ENCODE peak calls at places on chromosomes 5 and 9, in four cellular contexts. M, D, E and Z are unnamed samples. For H3K4me1, the result is how much of the 10 kb centered on the place peaks cover.

GRCh38 chr5:132761321-132762240 is 14.4 kb downstream of the CCNI2 start:
- DNase-seq in M (no peak), D (no peak), E (no peak), Z (peak)

GRCh38 chr5:140322751-140323731 is 20.1 kb upstream of the PFDN1 start:
- DNase-seq in M (no peak), D (no peak), E (no peak), Z (no peak)

GRCh38 chr5:149857499-149857898 is 87.1 kb downstream of the PDE6A start:
- DNase-seq in M (no peak), D (no peak), E (peak), Z (peak)

GRCh38 chr9:23571414-23572104 is 254.5 kb downstream of the ELAVL2 start:
- DNase-seq in M (no peak), D (no peak), E (no peak), Z (no peak)

GRCh38 chr9:75083188-75083976 is 4.6 kb downstream of the NMRK1 start:
- DNase-seq in M (peak), D (no peak), E (no peak), Z (peak)

GRCh38 chr9:136769710-136770191 is 5.4 kb upstream of the LCN15 start:
- DNase-seq in M (peak), D (peak), E (peak), Z (peak)

GRCh38 chr5:135135530-135136201 is 101.6 kb upstream of the PITX1 start:
- DNase-seq in M (no peak), D (no peak), E (no peak), Z (peak)

GRCh38 chr5:32443145-32443540 is 1.4 kb downstream of the ZFR start:
- DNase-seq in M (no peak), D (no peak), E (peak), Z (no peak)

GRCh38 chr5:104800440-104801048 is 1238.0 kb upstream of the NUDT12 start:
- DNase-seq in M (no peak), D (no peak), E (no peak), Z (no peak)

GRCh38 chr5:135271533-135272310 is 127.3 kb downstream of the MACROH2A1 start:
- DNase-seq in M (no peak), D (no peak), E (peak), Z (no peak)

GRCh38 chr5:107040907-107041306 is 629.8 kb downstream of the EFNA5 start:
- DNase-seq in M (no peak), D (no peak), E (no peak), Z (no peak)
- TF ChIP-seq EP300 in M (no peak), D (no peak), E (no peak), Z (no peak)

GRCh38 chr5:172694061-172694460 is 53.0 kb downstream of the NEURL1B start:
- DNase-seq in M (no peak), D (no peak), E (peak), Z (no peak)

GRCh38 chr5:172697123-172698121 is 56.4 kb downstream of the NEURL1B start:
- DNase-seq in M (peak), D (peak), E (peak), Z (peak)

GRCh38 chr5:172694541-172694940 is 53.5 kb downstream of the NEURL1B start:
- DNase-seq in M (no peak), D (no peak), E (no peak), Z (no peak)

GRCh38 chr5:172696171-172696849 is 55.2 kb downstream of the NEURL1B start:
- DNase-seq in M (no peak), D (no peak), E (no peak), Z (no peak)

GRCh38 chr5:172695431-172696054 is 54.5 kb downstream of the NEURL1B start:
- DNase-seq in M (no peak), D (no peak), E (no peak), Z (no peak)
- H3K4me1 ChIP-seq in M (under half), D (under half), E (under half), Z (under half)

GRCh38 chr5:115735108-115735998 is 81.1 kb downstream of the CDO1 start:
- DNase-seq in M (no peak), D (no peak), E (no peak), Z (no peak)

GRCh38 chr5:115733607-115734006 is 82.9 kb downstream of the CDO1 start:
- DNase-seq in M (no peak), D (no peak), E (no peak), Z (no peak)

GRCh38 chr5:115736690-115737005 is 79.8 kb downstream of the CDO1 start:
- DNase-seq in M (no peak), D (no peak), E (no peak), Z (no peak)

GRCh38 chr5:115737452-115737851 is 79.0 kb downstream of the CDO1 start:
- DNase-seq in M (no peak), D (no peak), E (no peak), Z (no peak)

GRCh38 chr5:115736004-115736689 is 80.3 kb downstream of the CDO1 start:
- DNase-seq in M (no peak), D (no peak), E (no peak), Z (no peak)
- TF ChIP-seq EP300 in M (no peak), D (no peak), E (no peak), Z (no peak)

GRCh38 chr9:132628746-132629145 is 41.0 kb downstream of the DDX31 start:
- DNase-seq in M (no peak), D (no peak), E (no peak), Z (no peak)
- H3K4me1 ChIP-seq in M (under half), D (under half), E (under half), Z (under half)

GRCh38 chr9:101274971-101275670 is 109.7 kb downstream of the BAAT start:
- DNase-seq in M (no peak), D (no peak), E (no peak), Z (no peak)
- TF ChIP-seq EP300 in M (no peak), D (no peak), E (no peak), Z (no peak)

GRCh38 chr9:33163433-33164137 is 3.6 kb downstream of the B4GALT1 start:
- DNase-seq in M (no peak), D (no peak), E (no peak), Z (no peak)
- H3K4me1 ChIP-seq in M (under half), D (half or more), E (half or more), Z (half or more)

GRCh38 chr5:137750436-137750835 is 3.7 kb downstream of the HNRNPA0 start:
- DNase-seq in M (no peak), D (no peak), E (no peak), Z (no peak)

GRCh38 chr5:137752873-137753226 is 1.3 kb downstream of the HNRNPA0 start:
- DNase-seq in M (peak), D (no peak), E (no peak), Z (peak)

GRCh38 chr5:137753986-137754235 is 252 bp downstream of the HNRNPA0 start:
- DNase-seq in M (no peak), D (no peak), E (no peak), Z (no peak)

GRCh38 chr5:137753227-137753985 is 757 bp downstream of the HNRNPA0 start:
- DNase-seq in M (no peak), D (no peak), E (peak), Z (peak)

GRCh38 chr5:137751869-137752491 is 2.2 kb downstream of the HNRNPA0 start:
- DNase-seq in M (no peak), D (peak), E (peak), Z (peak)
- TF ChIP-seq EP300 in M (no peak), D (no peak), E (no peak), Z (no peak)

DNA sequence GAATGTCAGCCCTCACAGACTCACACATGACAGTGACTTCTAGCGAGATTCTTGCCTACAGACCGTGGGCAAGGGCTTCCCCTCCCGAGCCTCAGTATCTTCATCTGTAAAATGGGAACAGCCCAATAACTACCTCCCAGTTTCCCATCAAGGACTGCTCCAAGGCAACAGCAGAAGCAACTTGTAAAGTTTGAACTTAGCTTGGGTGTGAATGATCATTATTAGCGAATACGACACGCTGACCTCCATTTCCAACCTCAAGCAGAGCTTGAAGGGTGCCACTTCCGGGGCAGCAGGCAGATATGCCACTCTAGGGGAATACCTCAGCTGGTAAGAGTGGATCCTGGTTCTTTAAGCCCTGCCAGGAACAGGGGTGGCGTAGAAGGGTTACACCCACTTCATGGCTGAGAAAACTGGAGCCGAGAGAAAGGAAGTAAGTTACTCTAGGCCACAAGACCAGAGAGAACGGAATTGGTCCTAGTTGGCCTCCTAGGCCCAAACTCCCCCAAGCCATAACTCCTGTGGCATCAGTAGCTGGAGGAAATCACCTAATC is 2.0 kb downstream of the RNF44 start:
- DNase-seq in M (no peak), D (no peak), E (no peak), Z (peak)
- H3K4me1 ChIP-seq in M (under half), D (under half), E (under half), Z (under half)

DNA sequence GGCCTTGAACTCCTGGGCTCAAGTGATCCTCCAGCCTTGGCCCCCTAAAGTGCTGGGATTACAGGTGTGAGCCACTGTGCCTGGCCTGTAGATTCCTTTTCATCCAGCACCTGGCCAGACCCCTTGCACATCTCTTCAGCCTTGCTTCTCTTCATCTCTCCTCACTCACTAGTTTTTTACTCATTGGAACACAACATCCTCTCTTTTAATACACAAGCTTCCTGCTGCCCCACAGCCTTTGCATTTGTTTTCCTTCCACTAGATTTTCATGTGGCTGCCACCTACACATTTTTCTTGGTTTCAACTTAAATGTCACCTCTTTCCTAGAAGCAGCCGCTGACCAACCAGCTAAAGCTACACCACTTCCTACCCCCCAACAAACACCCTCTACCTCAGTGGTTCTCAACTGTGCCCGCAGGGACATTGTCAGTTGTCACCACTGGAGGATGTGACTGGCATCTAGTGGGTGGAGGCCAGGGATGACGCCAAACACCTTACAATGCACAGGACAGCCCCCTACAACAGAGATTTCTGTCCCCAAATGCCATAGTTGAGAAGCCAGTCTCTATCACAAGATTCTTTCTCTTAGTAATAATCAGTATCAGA is 33.7 kb downstream of the HAVCR1 start:
- DNase-seq in M (no peak), D (no peak), E (no peak), Z (peak)
- TF ChIP-seq EP300 in M (no peak), D (no peak), E (no peak), Z (no peak)